ENCODE peak calls at places on chromosomes 13 and 19, in six cellular contexts. G is GM06990, J is astrocyte of the cerebellum, U is fibroblast of pulmonary artery, N is body of pancreas, X is tibial artery. H is an unnamed sample.

GRCh38 chr13:41060723-41061074 is 610 bp upstream of the WBP4 start:
- DNase-seq in G (no peak), J (peak; percentile 55), U (no peak), N (peak; percentile 80), X (peak; percentile 90), H (peak; percentile 89)

GRCh38 chr13:40539954-40540706 is 126.3 kb downstream of the FOXO1 start:
- DNase-seq in G (no peak), J (peak; percentile 91), U (peak; percentile 90), N (peak; percentile 26), X (no peak), H (peak; percentile 76)

GRCh38 chr13:73767191-73767741 is 366.9 kb downstream of the KLF12 start:
- DNase-seq in G (no peak), J (no peak), U (no peak), N (no peak), X (no peak), H (peak; percentile 39)

GRCh38 chr13:77859450-77859849 is 59.2 kb downstream of the EDNRB start:
- DNase-seq in G (no peak), J (no peak), U (peak; percentile 95), N (peak; percentile 11), X (no peak), H (peak; percentile 2)

GRCh38 chr13:41061914-41062837 is 867 bp downstream of the WBP4 start:
- DNase-seq in G (no peak), J (peak; percentile 20), U (peak; percentile 80), N (no peak), X (no peak), H (peak; percentile 9)

GRCh38 chr19:44539991-44540390 is 10.5 kb upstream of the CEACAM20 start:
- DNase-seq in G (no peak), J (no peak), U (no peak), N (no peak), X (peak; percentile 29), H (no peak)

GRCh38 chr19:6743714-6744380 is 4.4 kb downstream of the TRIP10 start:
- DNase-seq in G (no peak), J (no peak), U (peak; percentile 31), N (no peak), X (no peak), H (peak; percentile 52)

GRCh38 chr19:47446534-47447469 is 24.9 kb downstream of the SLC8A2 start:
- DNase-seq in G (no peak), J (no peak), U (peak; percentile 15), N (no peak), X (no peak), H (peak; percentile 35)

GRCh38 chr13:51564252-51564651 is 20.0 kb upstream of the WDFY2 start:
- DNase-seq in G (no peak), J (no peak), U (no peak), N (no peak), X (no peak), H (no peak)

GRCh38 chr19:23823952-23824389 is 65.3 kb upstream of the ZNF681 start:
- DNase-seq in G (peak; percentile 14), J (no peak), U (no peak), N (no peak), X (no peak), H (no peak)

GRCh38 chr19:47230122-47230920 is 678 bp downstream of the BBC3 start:
- DNase-seq in G (peak; percentile 85), J (no peak), U (peak; percentile 53), N (peak; percentile 77), X (peak; percentile 87), H (no peak)

GRCh38 chr13:91659583-91660415 is 261.4 kb downstream of the GPC5 start:
- DNase-seq in G (no peak), J (no peak), U (no peak), N (no peak), X (no peak), H (no peak)

GRCh38 chr19:35773020-35773809 is 2.1 kb upstream of the ARHGAP33 start:
- DNase-seq in G (no peak), J (no peak), U (peak; percentile 54), N (no peak), X (no peak), H (peak; percentile 48)

GRCh38 chr13:37602743-37603381 is 4.3 kb upstream of the POSTN start:
- DNase-seq in G (no peak), J (peak; percentile 18), U (peak; percentile 58), N (no peak), X (no peak), H (peak; percentile 49)

GRCh38 chr19:41530761-41531301 is 45.1 kb upstream of the CEACAM21 start:
- DNase-seq in G (no peak), J (no peak), U (peak; percentile 31), N (no peak), X (peak; percentile 67), H (peak; percentile 9)

GRCh38 chr13:77300176-77301141 is 26.4 kb downstream of the MYCBP2 start:
- DNase-seq in G (peak; percentile 37), J (no peak), U (peak; percentile 86), N (no peak), X (no peak), H (peak; percentile 59)

GRCh38 chr13:45333973-45334922 is 6.7 kb downstream of the TPT1 start:
- DNase-seq in G (no peak), J (no peak), U (peak; percentile 66), N (no peak), X (no peak), H (peak; percentile 60)

GRCh38 chr13:36979361-36980040 is 19.6 kb downstream of the ALG5 start:
- DNase-seq in G (no peak), J (no peak), U (no peak), N (no peak), X (no peak), H (peak; percentile 36)

GRCh38 chr19:55452381-55453325 is 8.8 kb downstream of the ISOC2 start:
- DNase-seq in G (peak; percentile 58), J (no peak), U (peak; percentile 75), N (peak; percentile 56), X (no peak), H (peak; percentile 80)

GRCh38 chr19:1956868-1957492 is 16.0 kb downstream of the CSNK1G2 start:
- DNase-seq in G (no peak), J (no peak), U (no peak), N (no peak), X (no peak), H (no peak)

GRCh38 chr19:1959928-1960589 is 19.1 kb downstream of the CSNK1G2 start:
- DNase-seq in G (no peak), J (no peak), U (no peak), N (no peak), X (no peak), H (no peak)

GRCh38 chr19:1957562-1958248 is 16.7 kb downstream of the CSNK1G2 start:
- DNase-seq in G (no peak), J (no peak), U (no peak), N (no peak), X (no peak), H (no peak)

GRCh38 chr19:1962674-1963073 is 21.7 kb downstream of the CSNK1G2 start:
- DNase-seq in G (no peak), J (no peak), U (no peak), N (no peak), X (no peak), H (no peak)

DNA sequence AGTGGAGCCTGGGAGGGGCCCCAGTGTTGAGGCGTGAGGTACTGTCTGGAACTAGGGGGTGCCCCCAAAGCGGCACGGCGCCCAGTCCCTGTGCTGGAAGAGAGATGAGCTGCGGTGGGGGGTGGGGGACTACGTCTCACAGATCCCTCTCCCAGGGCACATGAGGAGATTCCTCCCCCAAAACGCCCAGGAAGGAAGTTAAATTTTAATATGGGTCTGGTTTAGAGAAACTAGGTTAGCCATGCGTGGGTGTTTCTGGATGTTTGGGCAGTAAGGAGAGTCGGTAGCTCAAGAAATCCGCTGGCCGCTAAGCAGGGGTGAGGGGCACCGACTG is 20.5 kb downstream of the CSNK1G2 start:
- DNase-seq in G (no peak), J (no peak), U (no peak), N (no peak), X (no peak), H (no peak)
- H3K4me3 ChIP-seq in G (no peak overlapping the region), J (no peak overlapping the region), U (no peak overlapping the region), N (no peak overlapping the region), X (no peak overlapping the region), H (no peak overlapping the region)

GRCh38 chr13:20090349-20090748 is 70.5 kb downstream of the GJA3 start:
- DNase-seq in G (no peak), J (no peak), U (peak; percentile 8), N (no peak), X (no peak), H (no peak)
- TF ChIP-seq CTCF in G (no peak), J (no peak), U (peak; percentile 4), N (no peak), X (no peak), H (no peak)

GRCh38 chr13:100546713-100547405 is 41.7 kb downstream of the GGACT start:
- DNase-seq in G (no peak), J (no peak), U (no peak), N (no peak), X (peak; percentile 60), H (no peak)

GRCh38 chr13:100549316-100549715 is 39.3 kb downstream of the GGACT start:
- DNase-seq in G (no peak), J (no peak), U (no peak), N (no peak), X (peak; percentile 33), H (no peak)

GRCh38 chr13:100552755-100553154 is 35.8 kb downstream of the GGACT start:
- DNase-seq in G (no peak), J (no peak), U (no peak), N (no peak), X (peak; percentile 61), H (no peak)

GRCh38 chr13:100547805-100548204 is 40.8 kb downstream of the GGACT start:
- DNase-seq in G (no peak), J (no peak), U (no peak), N (peak; percentile 65), X (peak; percentile 68), H (no peak)

GRCh38 chr13:100550433-100550832 is 38.2 kb downstream of the GGACT start:
- DNase-seq in G (no peak), J (no peak), U (peak; percentile 54), N (no peak), X (peak; percentile 66), H (peak; percentile 89)
- H3K4me3 ChIP-seq in G (no peak overlapping the region), J (no peak overlapping the region), U (no peak overlapping the region), N (no peak overlapping the region), X (no peak overlapping the region), H (peak overlapping the region; percentile 28)

GRCh38 chr13:98083936-98084335 is 59.0 kb upstream of the FARP1 start:
- DNase-seq in G (no peak), J (no peak), U (peak; percentile 27), N (no peak), X (no peak), H (no peak)

GRCh38 chr13:98080280-98080679 is 62.6 kb upstream of the FARP1 start:
- DNase-seq in G (no peak), J (no peak), U (no peak), N (no peak), X (no peak), H (no peak)

GRCh38 chr13:98089246-98089645 is 53.6 kb upstream of the FARP1 start:
- DNase-seq in G (no peak), J (no peak), U (peak; percentile 68), N (no peak), X (no peak), H (peak; percentile 55)

DNA sequence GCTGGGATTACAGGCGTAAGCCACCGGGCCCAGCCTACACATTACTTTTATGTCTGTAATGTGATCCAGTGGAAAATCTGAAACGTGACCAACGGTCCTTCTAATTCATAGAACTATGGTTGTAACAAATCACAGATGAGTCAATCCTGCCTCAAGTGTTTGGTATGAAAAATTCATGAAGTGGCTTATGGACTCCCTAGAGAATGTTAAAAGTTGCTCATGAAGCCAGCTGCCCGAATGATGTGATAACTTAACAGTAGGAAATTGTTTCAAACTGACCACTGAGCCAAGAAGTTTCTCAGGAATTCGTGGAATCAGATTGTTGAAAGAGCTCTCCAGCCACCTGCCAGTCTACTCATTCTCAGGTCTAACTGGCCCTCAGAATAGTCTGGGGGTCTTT is 59.4 kb upstream of the FARP1 start:
- DNase-seq in G (no peak), J (peak; percentile 85), U (peak; percentile 90), N (no peak), X (no peak), H (peak; percentile 90)
- TF ChIP-seq CTCF in G (no peak), J (no peak), U (peak; percentile 25), N (no peak), X (no peak), H (peak; percentile 6)

H was measured in foreskin fibroblast.